ENCODE peak calls at places on chromosomes 3 and 15, in five cellular contexts. N is GM12878, T is gastrocnemius medialis, H is heart left ventricle, X is body of pancreas. S is an unnamed sample. For H3K27me3, the result is how much of the 10 kb centered on the place peaks cover.

GRCh38 chr3:179526989-179527391 is 35.7 kb upstream of the ACTL6A start:
- DNase-seq in T (peak), X (peak), N (no peak), H (peak), S (no peak)

GRCh38 chr3:120192159-120192558 is 92.9 kb downstream of the GPR156 start:
- DNase-seq in H (no peak), N (no peak), T (no peak), X (no peak), S (no peak)

GRCh38 chr3:179336345-179336929 is 11.1 kb upstream of the MFN1 start:
- DNase-seq in N (no peak), X (no peak), H (no peak), T (no peak), S (no peak)

GRCh38 chr15:63057454-63058335 is 15.1 kb downstream of the TPM1 start:
- DNase-seq in T (no peak), X (no peak), N (no peak), H (no peak), S (no peak)

GRCh38 chr15:62165029-62165792 is at the start of gene C2CD4B:
- DNase-seq in H (peak), T (no peak), N (no peak), X (peak), S (no peak)

GRCh38 chr3:107962946-107963345 is 127.9 kb downstream of the CD47 start:
- DNase-seq in T (no peak), N (no peak), H (no peak), X (peak), S (no peak)

GRCh38 chr3:194369522-194370279 is at the start of gene LRRC15:
- DNase-seq in N (no peak), H (no peak), X (no peak), T (no peak), S (no peak)

GRCh38 chr3:24483873-24484272 is 10.8 kb downstream of the THRB start:
- DNase-seq in H (no peak), N (no peak), T (peak), X (peak), S (no peak)

GRCh38 chr3:122021811-122022401 is at the start of gene ILDR1:
- DNase-seq in H (no peak), N (no peak), T (no peak), X (peak), S (no peak)

GRCh38 chr3:159260049-159260662 is 458.3 kb downstream of the MFSD1 start:
- DNase-seq in T (no peak), X (peak), H (peak), N (no peak), S (no peak)

DNA sequence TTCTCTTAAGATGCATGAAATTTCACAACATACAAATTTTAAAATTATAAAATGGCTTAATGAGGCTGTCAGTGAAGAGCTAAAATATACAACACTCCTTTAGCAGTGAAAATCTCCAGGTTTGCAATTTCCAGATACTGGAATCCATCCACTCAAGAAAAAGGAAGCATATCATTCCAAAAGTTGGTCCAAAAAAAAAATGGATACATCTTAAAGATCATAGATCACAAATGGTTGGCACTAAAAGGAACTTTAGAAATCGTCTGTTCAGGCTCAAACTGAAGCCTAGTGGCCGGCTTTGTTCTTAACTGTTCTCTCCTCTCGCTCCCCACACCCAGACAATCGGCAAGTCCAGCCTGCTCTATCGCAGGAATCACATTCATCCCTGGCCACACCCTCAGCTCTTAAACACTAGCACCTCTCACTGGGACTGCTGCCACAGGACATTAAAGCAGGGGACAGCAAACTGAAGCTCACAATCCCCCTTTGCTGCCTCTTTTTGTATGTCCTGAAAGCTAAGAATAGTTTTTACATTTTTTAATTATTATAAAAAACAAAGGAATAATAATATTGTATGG is 130.3 kb upstream of the CDIN1 start:
- DNase-seq in T (no peak), N (no peak), H (no peak), X (no peak), S (no peak)
- TF ChIP-seq CTCF in T (no peak), N (no peak), H (no peak), X (no peak), S (no peak)

DNA sequence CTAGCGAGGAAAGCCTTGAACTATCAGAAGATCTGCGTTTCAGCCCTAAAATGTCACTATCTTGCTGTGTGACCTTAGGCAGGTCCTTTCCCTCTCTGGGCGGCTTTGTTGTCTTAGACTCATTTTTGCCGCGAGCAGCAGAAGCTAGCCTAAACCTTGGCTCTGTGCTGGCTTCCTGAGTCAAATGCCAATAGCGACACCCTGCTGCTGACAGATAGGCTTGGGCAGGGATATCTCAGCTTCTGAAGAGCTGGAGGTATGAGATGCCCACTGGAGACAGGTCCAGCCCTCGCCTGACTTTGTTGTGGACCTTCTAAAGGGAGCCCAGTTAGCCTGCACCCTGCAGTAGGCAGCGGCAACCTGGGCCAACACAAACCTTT is 1.3 kb downstream of the ADAMTSL3 start:
- DNase-seq in X (no peak), H (no peak), T (no peak), N (no peak), S (no peak)
- H3K27me3 ChIP-seq in X (under half), H (under half), T (under half), N (under half), S (half or more)

DNA sequence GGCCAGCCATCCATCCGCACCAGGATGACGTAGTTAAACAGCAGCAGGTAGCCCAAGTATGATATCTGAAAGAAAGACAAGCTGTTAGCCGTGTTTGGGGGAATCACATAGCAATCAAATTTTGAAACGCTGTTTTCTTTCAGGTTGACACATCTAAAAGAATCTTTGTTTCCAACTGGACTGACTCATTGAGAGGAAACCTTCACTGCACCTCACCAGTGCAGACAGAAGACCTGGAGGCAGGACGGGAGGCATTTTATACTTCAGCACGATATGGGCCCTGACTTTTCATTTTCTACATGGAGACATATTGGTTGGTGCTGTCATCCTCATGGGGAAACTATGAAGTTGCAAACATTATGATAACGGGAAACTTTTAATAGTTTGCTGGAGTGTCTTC is 44.2 kb upstream of the MTMR10 start:
- DNase-seq in X (no peak), T (no peak), H (no peak), N (no peak), S (no peak)
- TF ChIP-seq POLR2A in X (no peak), T (no peak), H (no peak), N (no peak), S (no peak)

GRCh38 chr15:25133804-25134203 is 179.0 kb downstream of the SNRPN start:
- DNase-seq in H (no peak), N (no peak), T (no peak), X (no peak), S (no peak)

GRCh38 chr15:25134546-25134945 is 179.8 kb downstream of the SNRPN start:
- DNase-seq in X (no peak), H (no peak), N (no peak), T (no peak), S (no peak)

GRCh38 chr15:25137013-25137412 is 182.2 kb downstream of the SNRPN start:
- DNase-seq in H (no peak), N (no peak), X (no peak), T (no peak), S (no peak)

GRCh38 chr15:25136119-25136518 is 181.3 kb downstream of the SNRPN start:
- DNase-seq in N (no peak), T (no peak), H (no peak), X (peak), S (no peak)
- TF ChIP-seq CTCF in N (peak), T (peak), H (peak), X (no peak), S (no peak)

DNA sequence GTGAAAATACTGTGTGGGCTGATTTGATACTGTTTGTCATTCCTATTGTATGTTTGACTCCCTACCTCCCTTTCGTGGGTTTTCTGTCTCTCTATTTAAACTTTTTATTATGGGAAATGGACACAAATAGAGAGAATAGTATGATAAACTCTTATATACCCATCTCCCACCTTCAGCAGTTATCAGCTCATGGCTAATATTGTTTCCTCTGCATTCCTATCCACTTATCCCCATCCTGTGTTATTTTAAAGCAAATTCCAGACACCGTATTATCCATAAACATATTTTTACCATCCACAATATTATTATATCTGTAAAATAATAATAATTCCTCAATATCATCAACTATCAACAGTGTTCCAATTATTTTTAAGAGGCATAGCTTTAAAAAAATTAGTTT is 23.3 kb downstream of the PLCL2 start:
- DNase-seq in T (no peak), X (no peak), N (no peak), H (no peak), S (no peak)
- H3K27me3 ChIP-seq in T (under half), X (under half), N (under half), H (under half), S (under half)

DNA sequence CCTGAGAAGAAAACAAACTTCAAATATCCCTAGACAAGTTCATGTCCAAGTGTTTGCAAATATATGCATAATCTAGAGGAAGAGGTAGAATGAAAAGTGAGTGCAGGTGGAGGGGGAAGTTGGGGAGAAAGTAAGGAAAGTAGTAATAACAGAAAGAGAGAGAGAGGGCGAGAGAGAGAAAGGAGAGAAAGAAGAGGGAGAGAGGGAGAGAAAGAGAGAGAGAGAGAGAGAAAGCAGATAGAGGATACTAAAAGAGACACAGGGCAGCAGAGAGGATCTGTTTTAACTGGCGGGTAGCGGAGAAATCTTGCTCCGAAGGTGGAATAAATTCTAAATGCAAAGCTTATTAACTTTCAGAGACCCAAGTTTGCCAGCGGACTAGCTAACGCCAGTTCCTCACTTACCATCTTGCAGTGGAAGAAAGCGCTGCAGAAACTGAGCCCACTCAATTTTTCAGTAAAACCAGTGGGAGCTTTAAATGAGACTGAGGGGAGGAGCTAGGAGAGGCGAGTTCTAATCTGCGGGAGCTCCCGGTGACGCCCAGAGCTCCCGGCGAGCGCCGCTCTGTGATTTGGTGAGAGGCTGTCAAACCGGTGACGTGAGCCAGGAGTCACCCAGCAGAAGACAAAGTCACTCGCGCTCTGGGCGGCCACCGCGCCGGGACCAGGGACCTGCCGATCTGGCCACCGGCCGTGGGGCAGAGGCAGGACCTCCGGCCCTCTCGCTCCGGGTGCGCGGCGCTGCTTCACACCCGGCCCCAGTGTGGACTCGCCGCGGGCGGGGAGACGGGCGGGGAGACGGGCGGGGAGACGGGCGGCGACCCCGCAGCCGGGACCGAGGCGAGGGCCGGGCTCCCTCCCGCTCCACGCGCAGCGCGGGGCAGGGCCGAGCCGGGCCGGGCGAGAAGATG is at the start of gene GMNC:
- DNase-seq in H (peak), X (peak), T (peak), N (no peak), S (no peak)
- TF ChIP-seq POLR2A in H (peak), X (peak), T (peak), N (no peak), S (no peak)

S was measured in esophagus squamous epithelium.